ENCODE peak calls at places on chromosome X, in eight cellular contexts. O, A, S, Q, M, G, Y and D are unnamed samples.

GRCh38 chrX:101208152-101208905 is 11.3 kb upstream of the DRP2 start:
- DNase-seq in M (no peak), S (no peak), G (no peak), O (no peak), A (peak; percentile 31), Q (no peak), Y (no peak), D (no peak)

GRCh38 chrX:109952050-109952449 is 50.9 kb upstream of the TMEM164 start:
- DNase-seq in A (no peak), G (no peak), Y (no peak), S (no peak), Q (peak; percentile 13), M (no peak), O (no peak), D (no peak)

GRCh38 chrX:48472851-48473717 is 2.9 kb upstream of the FTSJ1 start:
- DNase-seq in Y (no peak), Q (no peak), A (peak; percentile 18), O (no peak), M (no peak), G (no peak), S (no peak), D (no peak)

GRCh38 chrX:8913665-8914409 is 112.7 kb upstream of the FAM9A start:
- DNase-seq in G (no peak), O (peak; percentile 32), S (no peak), A (peak; percentile 45), Y (peak; percentile 73), M (no peak), Q (peak; percentile 1), D (no peak)

GRCh38 chrX:134024686-134025377 is 39.4 kb upstream of the GPC3 start:
- DNase-seq in A (no peak), S (no peak), G (no peak), Q (no peak), O (no peak), Y (no peak), M (no peak), D (no peak)

GRCh38 chrX:66632473-66632872 is 6.4 kb downstream of the EDA2R start:
- DNase-seq in A (no peak), S (no peak), Y (no peak), M (no peak), O (no peak), Q (peak; percentile 43), G (no peak), D (no peak)

GRCh38 chrX:4484266-4484665 is 770.8 kb upstream of the PRKX start:
- DNase-seq in A (no peak), Q (no peak), M (no peak), Y (no peak), O (no peak), S (no peak), G (no peak), D (no peak)

GRCh38 chrX:8748855-8749254 is 16.9 kb upstream of the ANOS1 start:
- DNase-seq in S (no peak), Q (peak; percentile 36), M (no peak), Y (no peak), A (peak; percentile 42), G (no peak), O (no peak), D (peak; percentile 10)

GRCh38 chrX:131874300-131874699 is 148.8 kb upstream of the STK26 start:
- DNase-seq in A (no peak), G (no peak), O (no peak), S (no peak), M (no peak), Y (no peak), Q (no peak), D (no peak)

GRCh38 chrX:105711805-105712204 is 110.5 kb upstream of the NRK start:
- DNase-seq in Q (no peak), Y (no peak), G (no peak), O (no peak), M (no peak), A (no peak), S (no peak), D (no peak)

GRCh38 chrX:154296731-154297130 is 1.1 kb downstream of the TKTL1 start:
- DNase-seq in S (no peak), M (no peak), A (no peak), Y (no peak), G (no peak), Q (no peak), O (no peak), D (no peak)

GRCh38 chrX:30312858-30313257 is 3.7 kb upstream of the NR0B1 start:
- DNase-seq in S (no peak), M (no peak), Q (no peak), G (no peak), O (no peak), Y (no peak), A (no peak), D (no peak)

GRCh38 chrX:150324035-150324728 is 38.9 kb upstream of the MAMLD1 start:
- DNase-seq in A (peak; percentile 89), O (peak; percentile 10), M (no peak), G (no peak), Y (peak; percentile 50), Q (peak; percentile 78), S (no peak), D (no peak)

GRCh38 chrX:41946973-41947612 is 23.7 kb upstream of the CASK start:
- DNase-seq in S (no peak), Y (no peak), M (no peak), A (no peak), O (no peak), Q (no peak), G (no peak), D (no peak)

GRCh38 chrX:49041683-49042529 is 1.3 kb downstream of the TFE3 start:
- DNase-seq in Y (no peak), S (no peak), A (peak; percentile 30), Q (peak; percentile 63), G (no peak), M (peak; percentile 30), O (no peak), D (no peak)

GRCh38 chrX:103584606-103585005 is 709 bp upstream of the TCEAL4 start:
- DNase-seq in Q (no peak), S (no peak), O (no peak), Y (no peak), G (no peak), A (peak; percentile 2), M (no peak), D (no peak)

GRCh38 chrX:88863726-88864125 is 116.7 kb downstream of the CPXCR1 start:
- DNase-seq in O (no peak), A (no peak), M (no peak), S (no peak), G (no peak), Y (no peak), Q (no peak), D (no peak)

DNA sequence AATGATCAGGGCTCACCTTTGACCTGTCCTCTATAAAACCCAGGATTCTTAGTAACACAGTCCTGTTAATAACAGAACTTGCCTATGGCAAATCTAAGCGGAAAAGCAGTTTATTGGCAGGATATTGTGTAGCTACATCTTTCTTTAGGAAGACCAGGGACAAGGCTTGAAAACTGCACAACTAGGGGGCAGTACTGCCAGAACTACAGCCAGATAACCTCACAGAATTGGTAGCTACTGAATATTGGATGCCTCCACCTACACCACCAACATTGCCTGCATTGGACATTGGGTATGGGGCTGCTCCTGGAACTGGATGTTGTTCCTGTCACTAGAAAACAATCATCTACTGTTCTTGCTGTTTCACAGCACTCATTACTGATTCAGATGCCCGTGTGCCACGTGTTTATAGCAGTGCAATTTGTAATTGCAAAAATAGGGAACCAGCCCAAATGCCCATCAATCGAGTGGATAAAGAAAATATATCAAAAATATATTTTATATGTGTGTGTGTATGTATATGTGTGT is 47.4 kb downstream of the REPS2 start:
- DNase-seq in A (no peak), S (no peak), Y (no peak), O (no peak), M (no peak), G (no peak), Q (no peak), D (peak; percentile 3)
- TF ChIP-seq CTCF in A (peak; percentile 16), S (peak; percentile 18), Y (no peak), O (peak; percentile 16), M (no peak), G (peak; percentile 26), Q (no peak), D (no peak)

GRCh38 chrX:135695471-135695870 is 18.0 kb upstream of the CT45A1 start:
- DNase-seq in G (no peak), S (no peak), A (no peak), Q (no peak), O (no peak), M (no peak), Y (no peak), D (no peak)

GRCh38 chrX:135698924-135699323 is 14.5 kb upstream of the CT45A1 start:
- DNase-seq in G (no peak), M (no peak), A (no peak), Y (no peak), S (no peak), Q (no peak), O (no peak), D (no peak)

GRCh38 chrX:135697614-135698013 is 15.8 kb upstream of the CT45A1 start:
- DNase-seq in G (no peak), Y (no peak), M (no peak), O (no peak), Q (no peak), A (no peak), S (no peak), D (no peak)
- TF ChIP-seq CTCF in G (no peak), Y (no peak), M (no peak), O (no peak), Q (no peak), A (no peak), S (no peak), D (no peak)

GRCh38 chrX:40176979-40177430 is 79.2 kb upstream of the BCOR start:
- DNase-seq in M (peak; percentile 48), O (no peak), Q (no peak), Y (peak; percentile 67), S (no peak), A (no peak), G (no peak), D (peak; percentile 11)
- TF ChIP-seq CTCF in M (no peak), O (no peak), Q (no peak), Y (no peak), S (no peak), A (no peak), G (no peak), D (no peak)

GRCh38 chrX:19990225-19990518 is 689 bp downstream of the BCLAF3 start:
- DNase-seq in A (no peak), Y (no peak), G (no peak), M (no peak), O (no peak), S (peak; percentile 1), Q (peak; percentile 2), D (no peak)
- TF ChIP-seq CTCF in A (no peak), Y (no peak), G (no peak), M (no peak), O (no peak), S (no peak), Q (no peak), D (no peak)

DNA sequence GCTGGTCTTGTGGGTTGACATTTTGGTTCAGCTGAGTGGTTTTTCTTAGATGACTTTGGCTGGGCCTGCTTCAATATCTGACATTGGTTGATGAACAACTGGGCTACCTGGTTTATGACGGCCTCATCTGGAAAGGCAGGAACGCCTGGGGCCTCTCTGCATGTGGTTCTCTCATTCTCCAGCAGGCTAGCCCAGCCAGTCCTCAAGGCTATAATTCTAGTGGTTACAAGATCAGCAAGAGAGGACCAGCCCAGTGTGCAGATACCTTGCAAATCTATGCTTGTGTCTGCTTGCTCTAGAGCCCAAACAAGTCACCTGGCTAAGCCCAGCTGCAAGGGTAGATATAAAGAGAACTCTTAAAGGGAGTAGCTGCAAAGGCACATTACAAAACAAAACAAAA is 214.2 kb upstream of the PUDP start:
- DNase-seq in A (no peak), Q (peak; percentile 8), S (no peak), M (no peak), G (no peak), O (no peak), Y (no peak), D (no peak)
- TF ChIP-seq CTCF in A (no peak), Q (no peak), S (peak; percentile 20), M (no peak), G (no peak), O (no peak), Y (no peak), D (no peak)